ENCODE peak calls at places on chromosomes 11 and 22, in five cellular contexts. N is IMR-90, B is tibial nerve, W is stomach, Z is spleen. X is an unnamed sample.

GRCh38 chr11:11155962-11156815 is 196.9 kb downstream of the CSNK2A3 start:
- DNase-seq in N (no peak), B (no peak), W (no peak), Z (no peak), X (peak; percentile 17)

GRCh38 chr11:122703541-122704272 is 48.2 kb downstream of the UBASH3B start:
- DNase-seq in N (no peak), B (no peak), W (no peak), Z (no peak), X (no peak)

GRCh38 chr11:111571829-111572501 is 30.3 kb upstream of the SIK2 start:
- DNase-seq in N (peak; percentile 33), B (no peak), W (no peak), Z (no peak), X (no peak)

GRCh38 chr11:13118194-13118593 is 109.1 kb downstream of the RASSF10 start:
- DNase-seq in N (peak; percentile 97), B (no peak), W (no peak), Z (no peak), X (no peak)

GRCh38 chr11:86477495-86478155 is 102.9 kb downstream of the CCDC81 start:
- DNase-seq in N (peak; percentile 45), B (no peak), W (no peak), Z (no peak), X (no peak)

GRCh38 chr11:61028135-61028729 is 56.8 kb downstream of the CD6 start:
- DNase-seq in N (no peak), B (no peak), W (peak; percentile 57), Z (peak; percentile 86), X (no peak)

GRCh38 chr11:83112886-83113285 is 41.2 kb upstream of the RAB30 start:
- DNase-seq in N (no peak), B (no peak), W (no peak), Z (no peak), X (no peak)

GRCh38 chr11:62013266-62014157 is 46.1 kb upstream of the FTH1 start:
- DNase-seq in N (no peak), B (no peak), W (no peak), Z (peak; percentile 58), X (no peak)

GRCh38 chr22:30301995-30302809 is 12.9 kb upstream of the CASTOR1 start:
- DNase-seq in N (peak; percentile 59), B (no peak), W (peak; percentile 44), Z (peak; percentile 89), X (no peak)

GRCh38 chr11:71266114-71266833 is 13.9 kb upstream of the SHANK2 start:
- DNase-seq in N (no peak), B (no peak), W (peak; percentile 78), Z (no peak), X (no peak)

GRCh38 chr11:61336171-61336935 is 3.3 kb downstream of the TKFC start:
- DNase-seq in N (peak; percentile 70), B (peak; percentile 64), W (peak; percentile 90), Z (peak; percentile 96), X (peak; percentile 84)

GRCh38 chr11:62842171-62842717 is 2.9 kb upstream of the WDR74 start:
- DNase-seq in N (no peak), B (no peak), W (peak; percentile 27), Z (peak; percentile 89), X (no peak)

GRCh38 chr22:17152971-17153370 is 6.1 kb downstream of the HDHD5 start:
- DNase-seq in N (no peak), B (no peak), W (no peak), Z (no peak), X (no peak)

GRCh38 chr22:45783690-45784089 is 112.1 kb downstream of the ATXN10 start:
- DNase-seq in N (no peak), B (no peak), W (no peak), Z (no peak), X (no peak)

GRCh38 chr22:17631076-17631565 is 2.6 kb upstream of the ATP6V1E1 start:
- DNase-seq in N (no peak), B (no peak), W (no peak), Z (no peak), X (no peak)

GRCh38 chr11:128180446-128181089 is 406.8 kb downstream of the ETS1 start:
- DNase-seq in N (peak; percentile 92), B (no peak), W (no peak), Z (no peak), X (no peak)

GRCh38 chr22:49132009-49132408 is 695.7 kb downstream of the BRD1 start:
- DNase-seq in N (no peak), B (no peak), W (no peak), Z (no peak), X (no peak)

GRCh38 chr11:117554601-117555333 is 227.1 kb downstream of the CEP164 start:
- DNase-seq in N (no peak), B (no peak), W (no peak), Z (peak; percentile 18), X (no peak)

GRCh38 chr11:15705886-15706285 is 591.2 kb downstream of the INSC start:
- DNase-seq in N (peak; percentile 30), B (no peak), W (no peak), Z (no peak), X (no peak)

GRCh38 chr11:47257518-47258316 is at the start of gene NR1H3:
- DNase-seq in N (peak; percentile 66), B (peak; percentile 78), W (peak; percentile 79), Z (peak; percentile 85), X (peak; percentile 49)

GRCh38 chr11:100923555-100923954 is 206.1 kb downstream of the PGR start:
- DNase-seq in N (peak; percentile 63), B (no peak), W (no peak), Z (no peak), X (no peak)

GRCh38 chr22:31083923-31084810 is 3.0 kb downstream of the SMTN start:
- DNase-seq in N (no peak), B (no peak), W (no peak), Z (peak; percentile 80), X (peak; percentile 45)

GRCh38 chr11:116072133-116072532 is 567.9 kb upstream of the CADM1 start:
- DNase-seq in N (no peak), B (no peak), W (no peak), Z (no peak), X (no peak)

GRCh38 chr11:31173926-31174680 is 195.4 kb downstream of the DCDC1 start:
- DNase-seq in N (no peak), B (no peak), W (no peak), Z (peak; percentile 56), X (no peak)

GRCh38 chr11:3807856-3808845 is at the start of gene PGAP2:
- DNase-seq in N (peak; percentile 35), B (peak; percentile 44), W (peak; percentile 68), Z (peak; percentile 93), X (peak; percentile 73)

GRCh38 chr11:69357458-69358397 is 63.8 kb downstream of the MYEOV start:
- DNase-seq in N (no peak), B (no peak), W (peak; percentile 21), Z (no peak), X (no peak)

GRCh38 chr22:44473166-44473565 is 24.9 kb downstream of the RTL6 start:
- DNase-seq in N (no peak), B (no peak), W (no peak), Z (no peak), X (no peak)

GRCh38 chr22:42990131-42990838 is 24.7 kb downstream of the PACSIN2 start:
- DNase-seq in N (peak; percentile 89), B (no peak), W (no peak), Z (no peak), X (no peak)

GRCh38 chr22:45460288-45461109 is 42.2 kb upstream of the FBLN1 start:
- DNase-seq in N (peak; percentile 71), B (peak; percentile 67), W (no peak), Z (no peak), X (no peak)

GRCh38 chr11:119352857-119353260 is 6.4 kb upstream of the MFRP start:
- DNase-seq in N (no peak), B (no peak), W (peak; percentile 70), Z (peak; percentile 12), X (no peak)

GRCh38 chr22:37330200-37331033 is 48.1 kb downstream of the CYTH4 start:
- DNase-seq in N (peak; percentile 90), B (no peak), W (peak; percentile 43), Z (no peak), X (peak; percentile 72)

GRCh38 chr11:31953803-31954327 is 137.0 kb upstream of the RCN1 start:
- DNase-seq in N (no peak), B (no peak), W (no peak), Z (no peak), X (no peak)

GRCh38 chr11:9689721-9690120 is 25.8 kb downstream of the SWAP70 start:
- DNase-seq in N (no peak), B (no peak), W (no peak), Z (no peak), X (no peak)

GRCh38 chr22:28855355-28856094 is 27.8 kb upstream of the ZNRF3 start:
- DNase-seq in N (peak; percentile 78), B (peak; percentile 76), W (peak; percentile 42), Z (no peak), X (peak; percentile 68)

GRCh38 chr11:66324626-66325025 is 7.8 kb upstream of the CD248 start:
- DNase-seq in N (no peak), B (no peak), W (no peak), Z (no peak), X (no peak)

GRCh38 chr11:111624602-111625001 is 22.4 kb downstream of the SIK2 start:
- DNase-seq in N (peak; percentile 40), B (no peak), W (no peak), Z (no peak), X (no peak)

DNA sequence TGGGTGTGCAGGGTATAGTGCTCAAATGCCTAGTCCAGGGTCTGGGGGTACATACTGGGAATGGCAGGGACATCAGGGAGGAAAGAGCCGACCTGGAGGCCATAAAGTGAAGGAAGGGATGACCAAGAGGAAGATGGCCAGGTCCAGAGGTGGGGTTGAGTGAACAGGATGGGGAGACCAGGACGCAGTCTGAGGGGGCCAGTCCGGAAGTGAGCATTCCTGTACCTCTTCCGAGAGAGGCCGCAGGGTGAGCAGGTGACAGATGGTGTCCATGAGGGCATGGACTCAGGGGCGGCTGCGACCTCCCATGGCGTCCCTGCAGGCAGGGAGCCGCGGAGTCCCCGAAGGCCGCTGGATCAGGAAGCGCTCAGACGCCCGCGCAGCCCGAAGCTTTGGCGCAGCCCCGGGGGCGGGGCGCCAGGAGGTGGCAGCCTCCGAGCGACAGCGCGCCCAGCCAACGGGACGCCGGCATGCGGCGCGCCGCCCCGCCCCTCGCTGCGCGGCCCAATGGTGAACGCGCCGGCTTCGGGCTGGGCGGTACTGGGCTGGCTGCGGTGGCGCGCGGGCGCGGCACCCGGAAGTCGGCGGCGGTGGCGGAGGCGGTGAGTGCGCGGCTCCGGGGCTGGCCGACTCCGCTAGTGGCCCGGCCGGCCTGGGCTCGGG is at the start of gene TANGO2:
- DNase-seq in N (peak; percentile 86), B (peak; percentile 86), W (peak; percentile 96), Z (peak; percentile 97), X (peak; percentile 98)
- TF ChIP-seq POLR2A in N (peak; percentile 88), B (peak; percentile 83), W (no peak), Z (peak; percentile 54), X (peak; percentile 92)

GRCh38 chr11:64802370-64803162 is 448 bp downstream of the MAP4K2 start:
- DNase-seq in N (no peak), B (no peak), W (no peak), Z (peak; percentile 78), X (peak; percentile 43)
- TF ChIP-seq POLR2A in N (no peak), B (no peak), W (no peak), Z (no peak), X (no peak)

GRCh38 chr11:80441821-80442220 is 1001.0 kb upstream of the TENM4 start:
- DNase-seq in N (peak; percentile 5), B (no peak), W (no peak), Z (no peak), X (no peak)
- TF ChIP-seq POLR2A in N (no peak), B (no peak), W (no peak), Z (no peak), X (no peak)

GRCh38 chr11:777288-778255 is at the start of gene GATD1:
- DNase-seq in N (peak; percentile 75), B (peak; percentile 83), W (peak; percentile 95), Z (peak; percentile 99), X (peak; percentile 96)
- TF ChIP-seq POLR2A in N (peak; percentile 87), B (peak; percentile 63), W (no peak), Z (peak; percentile 33), X (peak; percentile 87)

X was measured in erythroblast.